ENCODE peak calls at places on chromosomes 4 and X, in ten cellular contexts. V is uterus, Z is NCI-H1105, U is endodermal cell, G is T-helper 1 cell, C is esophagus muscularis mucosa, T is COR-L47, E is left cardiac atrium, J is NB4, W is progenitor cell of endocrine pancreas. D is an unnamed sample.

GRCh38 chr4:100165809-100166208 is 24.5 kb downstream of the DDIT4L start:
- DNase-seq in U (no peak), Z (no peak), G (no peak), T (no peak), C (no peak), E (no peak), V (no peak), W (no peak), J (no peak), D (no peak)

GRCh38 chr4:26452565-26453531 is 37.4 kb downstream of the CCKAR start:
- DNase-seq in G (no peak), C (peak; percentile 87), J (no peak), Z (peak; percentile 64), E (no peak), T (peak; percentile 92), U (peak; percentile 81), V (no peak), W (peak; percentile 60), D (no peak)

GRCh38 chrX:53239474-53239873 is 14.5 kb upstream of the KDM5C start:
- DNase-seq in J (peak; percentile 56), Z (no peak), E (no peak), T (no peak), W (no peak), G (no peak), C (no peak), V (no peak), U (peak; percentile 81), D (no peak)

GRCh38 chr4:19402666-19403065 is 849.0 kb upstream of the SLIT2 start:
- DNase-seq in Z (no peak), W (no peak), J (no peak), T (no peak), U (no peak), V (no peak), E (no peak), G (no peak), C (no peak), D (no peak)

GRCh38 chr4:99612704-99613103 is 38.1 kb downstream of the MTTP start:
- DNase-seq in C (no peak), U (no peak), W (no peak), Z (no peak), V (no peak), J (no peak), T (no peak), E (no peak), G (no peak), D (no peak)

GRCh38 chrX:109732319-109732779 is 708 bp downstream of the ACSL4 start:
- DNase-seq in J (peak; percentile 59), G (no peak), U (no peak), T (no peak), V (no peak), E (no peak), C (no peak), W (no peak), Z (no peak), D (no peak)

GRCh38 chrX:10119399-10119990 is 37.3 kb upstream of the CLCN4 start:
- DNase-seq in U (peak; percentile 86), C (peak; percentile 94), V (peak; percentile 84), Z (peak; percentile 54), E (peak; percentile 72), G (peak; percentile 12), J (peak; percentile 84), T (peak; percentile 51), W (peak; percentile 60), D (no peak)

GRCh38 chr4:112885897-112886296 is 163.6 kb upstream of the ANK2 start:
- DNase-seq in G (no peak), E (no peak), V (no peak), U (no peak), T (no peak), W (no peak), J (no peak), C (no peak), Z (no peak), D (no peak)

GRCh38 chr4:94548571-94548970 is 96.8 kb downstream of the PDLIM5 start:
- DNase-seq in J (peak; percentile 14), V (peak; percentile 43), Z (no peak), G (no peak), C (no peak), E (peak; percentile 27), T (no peak), W (no peak), U (no peak), D (no peak)

GRCh38 chrX:87664381-87664780 is 146.8 kb downstream of the KLHL4 start:
- DNase-seq in G (no peak), Z (peak; percentile 11), W (no peak), J (peak; percentile 29), V (no peak), T (no peak), U (no peak), C (no peak), E (no peak), D (no peak)

GRCh38 chr4:53622739-53623151 is 31.5 kb upstream of the LNX1 start:
- DNase-seq in G (no peak), W (no peak), V (peak; percentile 47), E (no peak), J (no peak), Z (no peak), U (no peak), T (no peak), C (no peak), D (no peak)

GRCh38 chrX:134600714-134601113 is 57.6 kb downstream of the PLAC1 start:
- DNase-seq in E (no peak), V (no peak), W (no peak), U (no peak), C (no peak), T (no peak), G (no peak), J (peak; percentile 71), Z (no peak), D (no peak)

GRCh38 chr4:57109847-57110634 is at the start of gene IGFBP7:
- DNase-seq in Z (no peak), W (peak; percentile 28), E (peak; percentile 64), V (peak; percentile 50), U (peak; percentile 71), G (no peak), C (no peak), J (peak; percentile 75), T (no peak), D (peak; percentile 81)

GRCh38 chr4:30718889-30719252 is 1.3 kb upstream of the PCDH7 start:
- DNase-seq in G (no peak), Z (no peak), T (peak; percentile 14), E (no peak), V (peak; percentile 13), C (no peak), U (no peak), W (no peak), J (no peak), D (no peak)

GRCh38 chr4:6608758-6609414 is 31.6 kb upstream of the MRFAP1 start:
- DNase-seq in J (peak; percentile 42), E (no peak), C (no peak), V (no peak), U (peak; percentile 75), Z (no peak), T (no peak), W (no peak), G (no peak), D (no peak)

GRCh38 chr4:83618431-83618830 is 82.5 kb downstream of the GPAT3 start:
- DNase-seq in V (no peak), T (no peak), W (no peak), G (no peak), U (no peak), E (no peak), J (peak; percentile 12), C (no peak), Z (no peak), D (no peak)

GRCh38 chr4:177673980-177674504 is 231.8 kb upstream of the AGA start:
- DNase-seq in U (no peak), C (no peak), T (no peak), J (no peak), Z (no peak), E (no peak), G (no peak), V (no peak), W (no peak), D (no peak)

GRCh38 chrX:57821703-57822375 is 88.4 kb downstream of the ZXDA start:
- DNase-seq in W (no peak), U (peak; percentile 43), C (no peak), G (no peak), E (no peak), V (peak; percentile 28), J (peak; percentile 67), Z (peak; percentile 34), T (peak; percentile 10), D (no peak)

GRCh38 chrX:77436682-77437081 is 10.5 kb upstream of the FGF16 start:
- DNase-seq in Z (no peak), E (no peak), C (no peak), U (no peak), W (no peak), J (peak; percentile 9), V (no peak), T (no peak), G (no peak), D (no peak)

GRCh38 chr4:85790582-85790981 is 315.6 kb downstream of the ARHGAP24 start:
- DNase-seq in C (no peak), Z (no peak), J (no peak), G (no peak), V (no peak), U (no peak), T (no peak), W (no peak), E (no peak), D (no peak)

GRCh38 chrX:44314259-44314734 is 29.2 kb downstream of the EFHC2 start:
- DNase-seq in C (no peak), Z (no peak), J (peak; percentile 97), E (peak; percentile 27), W (no peak), V (no peak), U (peak; percentile 52), G (no peak), T (no peak), D (peak; percentile 44)

GRCh38 chrX:39948564-39948963 is 149.2 kb downstream of the BCOR start:
- DNase-seq in C (no peak), T (peak; percentile 20), U (peak; percentile 60), W (no peak), E (no peak), Z (no peak), J (peak; percentile 60), G (no peak), V (no peak), D (no peak)

GRCh38 chr4:55896622-55897021 is 43.2 kb downstream of the EXOC1 start:
- DNase-seq in V (no peak), T (no peak), U (no peak), E (no peak), W (no peak), J (no peak), G (no peak), Z (no peak), C (no peak), D (no peak)

GRCh38 chr4:80912350-80912749 is 118.2 kb upstream of the BMP3 start:
- DNase-seq in Z (no peak), C (no peak), V (no peak), U (no peak), T (no peak), J (no peak), W (no peak), G (no peak), E (no peak), D (no peak)

GRCh38 chr4:150173420-150173819 is 95.2 kb downstream of the DCLK2 start:
- DNase-seq in E (no peak), J (no peak), T (no peak), W (no peak), V (no peak), C (no peak), G (no peak), Z (no peak), U (no peak), D (no peak)

GRCh38 chr4:6169239-6169638 is 31.1 kb downstream of the JAKMIP1 start:
- DNase-seq in U (peak; percentile 63), T (no peak), W (no peak), J (no peak), G (no peak), E (no peak), V (no peak), Z (no peak), C (no peak), D (no peak)

GRCh38 chr4:163113921-163114703 is 52.6 kb downstream of the NAF1 start:
- DNase-seq in W (no peak), V (no peak), C (no peak), U (no peak), G (no peak), T (no peak), Z (no peak), E (no peak), J (no peak), D (no peak)

GRCh38 chrX:153420851-153421599 is 9.8 kb downstream of the ZFP92 start:
- DNase-seq in Z (no peak), W (no peak), E (no peak), U (no peak), C (no peak), V (no peak), J (no peak), G (no peak), T (no peak), D (no peak)

D was measured in Right ventricle myocardium superior.